ENCODE peak calls at places on chromosomes 2 and 18, in ten cellular contexts. B is activated naive CD8-positive, alpha-beta T cell treated with anti-CD3 and anti-CD28 coated beads, Interleukin-2, amount 50 U/mL, for 24 hours; F is NCI-H2171 treated with DMSO at 0.1 percent for 48 hours; Z is NCI-H2107; R is hypothalamus; P is Calu3; I is K562; Y is left ventricle myocardium inferior; Q is NCI-H226; U is stimulated activated CD8-positive, alpha-beta memory T cell treated with anti-CD3 and anti-CD28 coated beads, Interleukin-4, amount 100 ng/mL, for 4 hours. T is an unnamed sample.

GRCh38 chr2:164599954-164600589 is 21.2 kb downstream of the GRB14 start:
- DNase-seq in Z (no peak), I (peak), B (no peak), P (peak), U (no peak), Y (no peak), F (peak), R (no peak), Q (peak), T (peak)

GRCh38 chr2:7118606-7119503 is 201.6 kb downstream of the RNF144A start:
- DNase-seq in Y (no peak), Q (peak), U (no peak), P (peak), Z (no peak), R (no peak), I (peak), F (peak), B (peak), T (peak)

GRCh38 chr18:9612215-9612830 is 2.0 kb downstream of the PPP4R1 start:
- DNase-seq in I (peak), U (no peak), F (peak), B (peak), Z (peak), Q (peak), P (peak), Y (no peak), R (peak), T (peak)

GRCh38 chr2:164992818-164993217 is 37.5 kb upstream of the SLC38A11 start:
- DNase-seq in Y (no peak), U (no peak), P (peak), R (peak), Q (peak), B (peak), I (peak), Z (peak), F (peak), T (no peak)

GRCh38 chr2:27303093-27304025 is 4.9 kb downstream of the UCN start:
- DNase-seq in U (no peak), P (peak), B (peak), I (peak), R (no peak), F (peak), Z (peak), Q (peak), Y (no peak), T (peak)

GRCh38 chr2:229616433-229616832 is 97.9 kb downstream of the DNER start:
- DNase-seq in Y (no peak), R (no peak), I (no peak), B (no peak), U (no peak), Z (no peak), F (no peak), P (no peak), Q (no peak), T (no peak)

GRCh38 chr2:128754246-128754724 is 435.6 kb upstream of the HS6ST1 start:
- DNase-seq in Z (no peak), Q (no peak), U (no peak), Y (peak), I (no peak), B (no peak), F (peak), P (no peak), R (no peak), T (no peak)

GRCh38 chr18:61379827-61380226 is 46.6 kb downstream of the CDH20 start:
- DNase-seq in Y (no peak), Q (no peak), Z (no peak), B (no peak), I (no peak), R (no peak), F (no peak), P (no peak), U (no peak), T (no peak)

GRCh38 chr18:63119647-63120046 is 199.9 kb downstream of the BCL2 start:
- DNase-seq in P (peak), Y (no peak), I (peak), R (peak), Z (no peak), F (peak), Q (no peak), U (no peak), B (no peak), T (peak)

GRCh38 chr2:69989017-69989416 is 27.6 kb upstream of the ASPRV1 start:
- DNase-seq in Y (no peak), B (no peak), Q (no peak), U (no peak), F (no peak), R (no peak), P (no peak), I (no peak), Z (no peak), T (no peak)

GRCh38 chr2:30336978-30337841 is 105.9 kb downstream of the LBH start:
- DNase-seq in B (peak), R (no peak), P (no peak), Z (no peak), Y (no peak), I (no peak), F (no peak), U (no peak), Q (no peak), T (no peak)

GRCh38 chr2:204491528-204491927 is 53.7 kb upstream of the PARD3B start:
- DNase-seq in F (peak), Z (no peak), Y (no peak), R (no peak), P (no peak), I (no peak), Q (no peak), U (no peak), B (no peak), T (no peak)

GRCh38 chr18:79516441-79516931 is 120.8 kb downstream of the NFATC1 start:
- DNase-seq in Y (no peak), F (no peak), B (no peak), Z (no peak), P (no peak), I (no peak), Q (no peak), U (no peak), R (no peak), T (no peak)